ENCODE peak calls at places on chromosomes 5 and 9, in seven cellular contexts. P, K, E, U, A, B and L are unnamed samples.
A peak's percentile ranks its signal among the peaks of the same experiment; 100 is the strongest.

GRCh38 chr5:150567031-150567680 is 59.2 kb downstream of the NDST1 start:
- DNase-seq in E (peak; percentile 85), P (no peak), U (no peak), K (no peak), A (peak; percentile 94), B (peak; percentile 76), L (no peak)

GRCh38 chr5:143214890-143215289 is 188.6 kb downstream of the NR3C1 start:
- DNase-seq in E (no peak), K (no peak), P (no peak), B (no peak), U (no peak), A (no peak), L (no peak)

GRCh38 chr9:78213696-78214095 is 22.2 kb upstream of the CEP78 start:
- DNase-seq in A (peak; percentile 27), U (no peak), B (no peak), P (no peak), K (no peak), E (no peak), L (no peak)

GRCh38 chr5:116273458-116274242 is 188.8 kb downstream of the COMMD10 start:
- DNase-seq in E (peak; percentile 78), K (no peak), A (peak; percentile 66), P (no peak), B (no peak), U (no peak), L (no peak)

GRCh38 chr5:74767579-74767913 is 497 bp downstream of the NSA2 start:
- DNase-seq in B (no peak), K (no peak), E (peak; percentile 42), A (peak; percentile 80), U (peak; percentile 53), P (no peak), L (peak; percentile 17)

GRCh38 chr5:174533771-174534221 is 190.6 kb upstream of the MSX2 start:
- DNase-seq in P (no peak), K (no peak), A (peak; percentile 94), E (peak; percentile 99), U (no peak), B (peak; percentile 46), L (no peak)

GRCh38 chr5:126973193-126973592 is 57.2 kb downstream of the MARCHF3 start:
- DNase-seq in U (peak; percentile 26), A (no peak), E (no peak), K (peak; percentile 2), B (peak; percentile 14), P (peak; percentile 42), L (no peak)

GRCh38 chr5:110116539-110116938 is 426.8 kb downstream of the MAN2A1 start:
- DNase-seq in B (no peak), P (no peak), U (no peak), K (no peak), E (no peak), A (no peak), L (no peak)

GRCh38 chr9:93601063-93601462 is 24.7 kb downstream of the PHF2 start:
- DNase-seq in E (no peak), A (no peak), B (no peak), U (no peak), P (no peak), K (no peak), L (no peak)

GRCh38 chr5:41418220-41419031 is 92.0 kb downstream of the PLCXD3 start:
- DNase-seq in K (no peak), P (peak; percentile 41), B (no peak), A (no peak), E (peak; percentile 72), U (peak; percentile 14), L (no peak)

GRCh38 chr5:7794301-7794700 is 56.6 kb downstream of the CFAP90 start:
- DNase-seq in E (no peak), U (no peak), K (no peak), A (no peak), B (no peak), P (no peak), L (no peak)

GRCh38 chr9:89256225-89256624 is 54.8 kb upstream of the CKS2 start:
- DNase-seq in K (no peak), B (no peak), P (no peak), U (no peak), E (no peak), A (no peak), L (no peak)

GRCh38 chr5:51380603-51381207 is 2.5 kb upstream of the ISL1 start:
- DNase-seq in K (no peak), A (peak; percentile 71), P (no peak), B (no peak), U (peak; percentile 49), E (peak; percentile 4), L (peak; percentile 60)

GRCh38 chr9:1879501-1879900 is 135.6 kb upstream of the SMARCA2 start:
- DNase-seq in B (peak; percentile 82), P (no peak), A (no peak), K (no peak), U (no peak), E (no peak), L (no peak)

GRCh38 chr5:149455889-149456409 is 76.9 kb upstream of the IL17B start:
- DNase-seq in P (no peak), E (peak; percentile 86), U (no peak), B (peak; percentile 97), K (no peak), A (peak; percentile 89), L (no peak)

GRCh38 chr5:149453618-149454415 is 74.7 kb upstream of the IL17B start:
- DNase-seq in U (no peak), E (no peak), K (no peak), A (no peak), P (no peak), B (peak; percentile 69), L (no peak)

GRCh38 chr5:149457393-149457763 is 78.3 kb upstream of the IL17B start:
- DNase-seq in K (no peak), B (no peak), E (no peak), A (no peak), U (no peak), P (no peak), L (no peak)

GRCh38 chr5:149459891-149460290 is 80.8 kb upstream of the IL17B start:
- DNase-seq in P (no peak), K (no peak), B (no peak), U (no peak), A (peak; percentile 53), E (no peak), L (no peak)

GRCh38 chr5:149456597-149457392 is 77.7 kb upstream of the IL17B start:
- DNase-seq in P (no peak), E (no peak), A (peak; percentile 79), K (no peak), U (no peak), B (no peak), L (no peak)
- H2BK5ac ChIP-seq in P (no peak overlapping the region), E (peak overlapping the region; percentile 97), A (no peak overlapping the region), K (no peak overlapping the region), U (no peak overlapping the region), B (peak overlapping the region; percentile 91), L (no peak overlapping the region)

GRCh38 chr5:89536020-89536419 is 653.0 kb upstream of the MEF2C start:
- DNase-seq in B (no peak), K (no peak), U (no peak), A (no peak), P (no peak), E (no peak), L (no peak)

GRCh38 chr5:89537800-89538199 is 654.8 kb upstream of the MEF2C start:
- DNase-seq in K (no peak), A (no peak), E (no peak), U (no peak), B (no peak), P (no peak), L (no peak)

GRCh38 chr5:89535421-89535820 is 652.4 kb upstream of the MEF2C start:
- DNase-seq in P (no peak), A (no peak), U (no peak), E (peak; percentile 0), B (no peak), K (no peak), L (no peak)

DNA sequence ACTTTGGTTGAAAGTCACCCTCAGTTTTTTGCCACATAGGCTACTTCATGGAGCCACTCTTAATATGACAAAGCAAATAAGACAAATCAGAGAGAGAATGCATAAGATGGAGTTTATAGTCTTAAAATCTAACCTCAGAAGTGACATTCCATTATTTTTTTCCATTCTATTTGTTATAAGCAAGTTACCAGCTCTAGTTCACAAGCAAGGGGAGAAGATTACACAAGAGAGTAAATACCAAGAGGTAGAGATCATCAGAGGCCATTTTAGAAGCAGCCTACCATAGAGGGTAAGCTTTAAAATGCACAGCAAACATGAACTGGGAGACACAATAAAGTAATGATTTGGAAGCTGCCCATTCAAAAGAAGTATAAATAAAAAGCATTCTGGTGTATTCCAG is 651.3 kb upstream of the MEF2C start:
- DNase-seq in B (no peak), P (no peak), U (peak; percentile 36), E (peak; percentile 6), A (peak; percentile 38), K (no peak), L (no peak)
- H2BK5ac ChIP-seq in B (no peak overlapping the region), P (no peak overlapping the region), U (no peak overlapping the region), E (no peak overlapping the region), A (no peak overlapping the region), K (no peak overlapping the region), L (no peak overlapping the region)

GRCh38 chr5:133849116-133849515 is 119.3 kb downstream of the C5orf15 start:
- DNase-seq in U (no peak), K (no peak), P (peak; percentile 14), E (no peak), B (no peak), A (no peak), L (no peak)
- H2BK5ac ChIP-seq in U (no peak overlapping the region), K (no peak overlapping the region), P (no peak overlapping the region), E (no peak overlapping the region), B (no peak overlapping the region), A (no peak overlapping the region), L (no peak overlapping the region)

GRCh38 chr9:80797427-80797825 is 891.9 kb downstream of the TLE1 start:
- DNase-seq in P (no peak), B (no peak), E (no peak), U (no peak), K (no peak), A (peak; percentile 57), L (no peak)

GRCh38 chr9:80794197-80794596 is 895.1 kb downstream of the TLE1 start:
- DNase-seq in U (no peak), A (no peak), P (no peak), E (no peak), B (no peak), K (no peak), L (no peak)

GRCh38 chr9:80793706-80794105 is 895.6 kb downstream of the TLE1 start:
- DNase-seq in E (no peak), K (no peak), B (no peak), P (no peak), U (no peak), A (no peak), L (no peak)

GRCh38 chr9:80797841-80798688 is 891.3 kb downstream of the TLE1 start:
- DNase-seq in E (peak; percentile 63), A (peak; percentile 13), B (no peak), K (no peak), P (no peak), U (no peak), L (no peak)

GRCh38 chr9:80796662-80797426 is 892.5 kb downstream of the TLE1 start:
- DNase-seq in E (no peak), K (no peak), A (peak; percentile 58), U (no peak), P (no peak), B (no peak), L (peak; percentile 11)
- H2BK5ac ChIP-seq in E (no peak overlapping the region), K (no peak overlapping the region), A (no peak overlapping the region), U (no peak overlapping the region), P (no peak overlapping the region), B (no peak overlapping the region), L (no peak overlapping the region)